ENCODE peak calls at places on chromosomes 12 and 14, in seven cellular contexts. S is K562, I is fibroblast of lung, O is GM23338, M is IMR-90, P is DND-41, T is neural progenitor cell. R is an unnamed sample.

GRCh38 chr14:60760648-60761364 is 26.2 kb downstream of the MNAT1 start:
- DNase-seq in P (no peak), S (no peak), M (no peak), O (peak), I (no peak), T (no peak), R (no peak)

GRCh38 chr12:14841761-14842160 is 1.6 kb downstream of the ART4 start:
- DNase-seq in I (peak), P (no peak), M (peak), S (no peak), T (no peak), O (peak), R (no peak)

GRCh38 chr12:1611775-1612174 is 17.3 kb upstream of the WNT5B start:
- DNase-seq in T (no peak), O (no peak), M (peak), S (no peak), I (peak), P (no peak), R (no peak)

GRCh38 chr12:1576410-1577240 is 17.8 kb downstream of the FBXL14 start:
- DNase-seq in S (peak), T (no peak), O (peak), P (no peak), I (peak), M (peak), R (no peak)

GRCh38 chr14:94925416-94925815 is 155.5 kb upstream of the GSC start:
- DNase-seq in T (no peak), P (no peak), S (no peak), O (no peak), I (no peak), M (no peak), R (no peak)

GRCh38 chr14:92632546-92633273 is 115.7 kb downstream of the LGMN start:
- DNase-seq in P (no peak), S (no peak), T (no peak), I (no peak), O (no peak), M (no peak), R (no peak)

GRCh38 chr14:101561145-101561896 is at the start of gene DIO3:
- DNase-seq in P (no peak), I (peak), S (no peak), O (peak), T (peak), M (no peak), R (no peak)

GRCh38 chr12:95484524-95484923 is 10.6 kb downstream of the METAP2 start:
- DNase-seq in S (no peak), I (peak), M (peak), O (no peak), T (no peak), P (no peak), R (no peak)

GRCh38 chr12:8692573-8692972 is 5.2 kb upstream of the RIMKLB start:
- DNase-seq in M (peak), O (peak), I (peak), P (peak), S (no peak), T (peak), R (peak)

GRCh38 chr14:91888641-91889476 is 21.5 kb upstream of the TC2N start:
- DNase-seq in S (no peak), P (no peak), M (peak), O (no peak), I (no peak), T (peak), R (no peak)

GRCh38 chr14:105139831-105140239 is 28.7 kb downstream of the JAG2 start:
- DNase-seq in S (no peak), M (no peak), T (no peak), O (no peak), P (no peak), I (no peak), R (no peak)

GRCh38 chr12:38386238-38386985 is 69.8 kb downstream of the ALG10B start:
- DNase-seq in T (no peak), O (no peak), I (no peak), P (no peak), S (no peak), M (no peak), R (no peak)

GRCh38 chr12:30578426-30578825 is 117.2 kb downstream of the IPO8 start:
- DNase-seq in T (no peak), S (no peak), P (no peak), O (no peak), I (no peak), M (no peak), R (no peak)

GRCh38 chr12:108482717-108483212 is 32.3 kb upstream of the FICD start:
- DNase-seq in M (peak), I (no peak), O (peak), P (no peak), T (no peak), S (peak), R (no peak)

GRCh38 chr14:36845346-36846042 is 183.8 kb downstream of the PAX9 start:
- DNase-seq in I (peak), S (no peak), P (no peak), O (no peak), T (no peak), M (peak), R (no peak)

GRCh38 chr14:101814869-101815268 is 53.4 kb downstream of the PPP2R5C start:
- DNase-seq in P (no peak), S (no peak), M (no peak), T (no peak), O (no peak), I (no peak), R (no peak)

GRCh38 chr14:102205560-102205959 is 65.9 kb downstream of the WDR20 start:
- DNase-seq in I (no peak), P (no peak), S (no peak), M (no peak), O (no peak), T (no peak), R (no peak)

GRCh38 chr14:76958975-76959710 is 69.4 kb downstream of the IRF2BPL start:
- DNase-seq in S (peak), T (no peak), M (peak), O (no peak), I (peak), P (no peak), R (no peak)

GRCh38 chr12:112967306-112967705 is 11.0 kb upstream of the OAS2 start:
- DNase-seq in T (no peak), I (no peak), S (no peak), M (no peak), O (no peak), P (no peak), R (no peak)

GRCh38 chr12:113912761-113913295 is 53.3 kb downstream of the RBM19 start:
- DNase-seq in P (peak), S (peak), M (peak), T (peak), O (peak), I (peak), R (peak)

GRCh38 chr12:130084359-130084758 is 77.9 kb upstream of the FZD10 start:
- DNase-seq in T (no peak), O (no peak), M (no peak), I (no peak), S (no peak), P (no peak), R (no peak)

GRCh38 chr12:94405378-94406116 is 54.1 kb downstream of the CEP83 start:
- DNase-seq in P (no peak), O (no peak), M (no peak), S (no peak), T (no peak), I (peak), R (peak)

GRCh38 chr12:72268386-72268785 is 3.8 kb upstream of the TRHDE start:
- DNase-seq in S (no peak), O (no peak), P (no peak), I (peak), T (no peak), M (no peak), R (no peak)

GRCh38 chr12:19251481-19251880 is 121.9 kb downstream of the PLEKHA5 start:
- DNase-seq in P (no peak), I (no peak), T (no peak), M (no peak), O (no peak), S (no peak), R (no peak)

GRCh38 chr12:124487834-124488165 is 79.6 kb downstream of the NCOR2 start:
- DNase-seq in S (no peak), P (no peak), M (no peak), I (no peak), T (no peak), O (no peak), R (no peak)

GRCh38 chr14:57060276-57060956 is 208.3 kb downstream of the EXOC5 start:
- DNase-seq in P (no peak), I (no peak), O (no peak), S (peak), T (peak), M (no peak), R (no peak)

GRCh38 chr14:21915814-21916213 is 242.2 kb upstream of the OR4E1 start:
- DNase-seq in S (no peak), I (peak), P (no peak), O (no peak), M (no peak), T (no peak), R (no peak)

GRCh38 chr12:101877816-101878811 is 734 bp downstream of the DRAM1 start:
- DNase-seq in P (no peak), T (no peak), S (peak), O (peak), M (no peak), I (peak), R (no peak)

GRCh38 chr14:99865408-99865807 is 72.2 kb downstream of the EML1 start:
- DNase-seq in I (no peak), P (no peak), M (no peak), T (no peak), O (no peak), S (no peak), R (no peak)
- H3K4me3 ChIP-seq in I (no peak), P (no peak), M (no peak), T (no peak), O (no peak), S (no peak), R (no peak)

DNA sequence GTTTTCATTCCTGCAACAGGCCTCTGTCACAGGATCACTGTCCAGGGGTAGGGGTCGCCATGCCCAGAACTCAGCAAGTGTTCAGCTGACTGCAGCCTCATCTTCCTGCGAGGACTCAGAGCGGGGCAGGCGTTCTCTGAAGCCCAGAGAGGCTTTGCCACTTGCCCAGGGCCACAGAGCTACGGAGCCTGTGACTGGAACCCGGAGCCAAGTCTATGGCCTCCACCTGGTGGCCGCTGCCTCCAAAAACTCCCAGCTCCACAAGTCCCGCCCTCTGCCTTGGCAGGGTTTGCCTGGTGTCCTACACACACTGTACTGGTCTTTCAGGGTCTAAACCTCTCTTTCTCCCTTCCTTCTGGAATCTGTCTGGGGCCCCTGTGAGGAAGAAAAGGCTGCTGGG is 8.7 kb upstream of the PPP1R13B start:
- DNase-seq in I (no peak), S (no peak), T (peak), P (no peak), O (peak), M (no peak), R (peak)
- H2AFZ ChIP-seq in I (no peak), S (no peak), T (no peak), P (no peak), O (peak), M (no peak), R (no peak)

DNA sequence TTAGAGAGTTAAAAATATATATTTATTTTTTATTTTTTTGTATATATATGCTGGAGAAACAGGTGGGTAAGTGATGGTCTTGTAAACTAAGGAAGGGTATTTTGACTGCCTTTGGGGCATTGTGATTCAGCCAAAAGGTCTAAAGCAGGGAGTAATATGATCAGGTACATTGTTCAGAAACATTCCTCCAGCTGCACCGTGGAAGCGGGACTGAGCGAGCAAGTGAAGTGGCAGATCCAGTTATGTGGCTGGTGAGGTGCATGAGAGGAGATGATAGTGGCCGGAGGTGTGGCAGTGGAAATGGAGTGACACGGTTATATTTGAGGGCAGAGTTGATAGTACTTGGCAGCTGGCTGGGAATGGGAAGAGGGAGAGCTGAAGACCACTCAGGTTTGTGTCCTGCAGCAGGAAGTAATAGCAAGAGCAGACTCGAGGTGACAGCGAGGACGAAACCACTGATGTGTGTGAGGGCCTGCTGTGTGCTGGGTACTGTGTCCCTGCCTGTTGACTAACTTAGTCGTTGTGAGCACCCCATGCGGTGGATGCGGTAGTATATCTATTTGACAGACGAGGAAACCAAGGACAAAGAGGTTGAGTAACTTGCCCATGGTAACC is 39.2 kb downstream of the EID3 start:
- DNase-seq in P (no peak), O (no peak), I (no peak), M (no peak), S (no peak), T (no peak), R (no peak)
- H3K27ac ChIP-seq in P (no peak), O (no peak), I (no peak), M (no peak), S (no peak), T (no peak), R (no peak)

GRCh38 chr14:34537677-34538009 is 1.9 kb downstream of the EAPP start:
- DNase-seq in T (no peak), M (no peak), I (no peak), P (no peak), S (no peak), O (no peak), R (no peak)

GRCh38 chr14:34538871-34539406 is 562 bp downstream of the EAPP start:
- DNase-seq in I (peak), P (no peak), M (no peak), S (no peak), O (no peak), T (no peak), R (no peak)

GRCh38 chr14:34539407-34540180 is at the start of gene EAPP:
- DNase-seq in M (peak), I (peak), P (peak), T (peak), O (peak), S (peak), R (peak)

GRCh38 chr14:34536951-34537676 is 2.4 kb downstream of the EAPP start:
- DNase-seq in O (no peak), P (no peak), M (peak), T (no peak), S (no peak), I (no peak), R (no peak)
- H3K4me3 ChIP-seq in O (no peak), P (peak), M (no peak), T (no peak), S (peak), I (peak), R (peak)

DNA sequence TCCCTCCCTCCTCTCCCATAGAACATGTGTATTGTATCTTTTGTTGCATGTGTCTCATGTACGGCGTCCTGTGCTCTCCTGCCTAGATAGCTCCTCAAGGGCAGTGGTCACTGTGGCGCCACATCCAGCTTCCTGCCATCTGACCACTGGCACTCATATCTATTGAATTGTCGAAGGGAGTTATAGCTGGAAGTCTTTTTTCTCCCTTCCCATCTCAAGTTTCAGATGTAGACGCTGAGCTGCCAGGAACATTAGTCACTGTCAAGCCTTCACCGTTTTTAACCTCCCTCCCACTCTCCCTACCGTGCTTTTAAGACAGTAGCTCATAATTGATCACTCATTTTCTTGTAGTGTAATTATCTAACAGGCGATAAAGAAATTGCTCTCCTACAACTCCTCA is 33.0 kb downstream of the MTHFD1 start:
- DNase-seq in M (peak), P (no peak), O (no peak), S (no peak), I (peak), T (no peak), R (no peak)
- H2AFZ ChIP-seq in M (no peak), P (no peak), O (no peak), S (no peak), I (no peak), T (no peak), R (no peak)

GRCh38 chr14:69989622-69990021 is 110.4 kb downstream of the SMOC1 start:
- DNase-seq in O (no peak), I (no peak), P (no peak), S (no peak), T (no peak), M (no peak), R (no peak)
- H3K27ac ChIP-seq in O (no peak), I (no peak), P (no peak), S (no peak), T (no peak), M (no peak), R (no peak)

DNA sequence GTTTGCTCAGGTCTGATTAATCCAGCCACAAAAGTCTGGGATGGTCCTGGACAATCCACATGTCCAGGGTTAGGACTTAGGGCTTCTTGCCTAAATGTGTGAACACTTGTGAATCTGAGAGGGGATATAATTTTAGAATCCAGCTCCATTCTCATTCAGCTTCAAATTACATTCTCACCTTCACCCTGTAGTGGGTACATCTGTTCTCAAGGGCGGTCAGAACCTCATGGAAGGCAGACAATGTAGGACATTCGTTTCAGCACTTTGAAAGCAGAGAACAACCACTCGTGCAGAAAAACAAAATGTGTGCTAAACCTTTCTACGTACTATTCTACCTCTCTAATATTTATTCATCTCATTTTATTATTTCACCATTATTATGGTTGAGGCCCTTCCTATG is 1.2 kb downstream of the TMEM229B start:
- DNase-seq in I (no peak), P (no peak), T (no peak), M (no peak), O (no peak), S (no peak), R (peak)
- H3K4me3 ChIP-seq in I (no peak), P (no peak), T (no peak), M (no peak), O (no peak), S (no peak), R (peak)

DNA sequence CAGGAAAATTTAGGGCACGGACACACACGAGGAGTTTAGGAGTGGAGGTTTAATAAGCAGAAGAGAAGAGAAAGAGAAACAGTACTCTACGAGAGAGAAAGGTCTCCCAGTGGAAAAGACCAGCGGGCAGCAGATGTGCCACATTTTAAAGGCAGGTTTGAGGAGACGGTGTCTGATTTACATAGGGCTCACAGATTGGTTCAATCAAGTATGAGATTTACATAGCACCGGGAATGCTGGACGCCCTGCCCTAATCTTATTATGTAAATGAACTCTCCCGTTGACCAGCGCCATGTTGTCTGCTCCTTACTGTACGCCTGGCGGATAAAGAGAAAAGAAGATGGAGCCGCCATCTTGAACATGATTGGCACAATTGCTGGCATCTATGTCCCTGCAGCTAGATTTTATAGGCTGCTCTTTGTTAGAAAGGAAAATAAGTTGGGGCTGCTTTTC is 17.9 kb downstream of the NFKBIA start:
- DNase-seq in P (no peak), S (no peak), T (peak), O (no peak), M (no peak), I (no peak), R (no peak)
- H2AFZ ChIP-seq in P (no peak), S (peak), T (peak), O (peak), M (peak), I (no peak), R (no peak)

GRCh38 chr12:6452908-6453630 is 1.2 kb downstream of the TAPBPL start:
- DNase-seq in M (no peak), S (no peak), O (no peak), I (no peak), P (peak), T (no peak), R (peak)

GRCh38 chr12:6451348-6452244 is at the start of gene TAPBPL:
- DNase-seq in I (peak), O (peak), P (peak), M (peak), T (peak), S (peak), R (peak)

GRCh38 chr12:6450869-6451347 is 934 bp upstream of the TAPBPL start:
- DNase-seq in M (no peak), T (no peak), O (peak), P (no peak), I (no peak), S (no peak), R (peak)

GRCh38 chr12:6452245-6452731 is 446 bp downstream of the TAPBPL start:
- DNase-seq in S (no peak), O (no peak), M (no peak), T (peak), I (no peak), P (peak), R (peak)

GRCh38 chr12:6450091-6450868 is 1.6 kb upstream of the TAPBPL start:
- DNase-seq in I (no peak), S (no peak), O (no peak), P (no peak), M (no peak), T (peak), R (peak)
- H3K27ac ChIP-seq in I (peak), S (no peak), O (no peak), P (peak), M (peak), T (peak), R (peak)

DNA sequence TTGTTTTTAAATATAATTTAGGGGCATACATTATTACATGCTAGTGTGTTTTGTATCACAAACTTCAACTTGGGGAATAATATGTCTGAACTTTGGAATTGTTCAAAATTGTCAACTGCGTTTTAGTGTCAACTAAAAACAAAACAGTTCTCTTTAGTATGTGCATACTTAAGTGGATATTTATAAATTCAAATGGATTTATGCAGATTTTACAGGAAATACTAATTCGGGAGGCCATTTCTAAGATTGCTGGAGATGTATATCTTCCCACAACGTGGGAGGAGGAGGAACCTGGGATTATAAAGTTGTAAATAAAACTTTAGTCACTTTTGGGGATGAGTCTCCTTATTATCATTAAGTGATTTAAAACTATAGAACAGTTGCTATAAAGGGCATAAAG is 2.5 kb downstream of the PDE3A start:
- DNase-seq in T (no peak), S (no peak), I (no peak), P (no peak), O (no peak), M (no peak), R (no peak)
- H3K4me3 ChIP-seq in T (no peak), S (no peak), I (no peak), P (no peak), O (peak), M (no peak), R (no peak)